ENCODE peak calls at places on chromosomes 6 and 20, in eight cellular contexts. P is WERI-Rb-1; E is CD8-positive, alpha-beta T cell; C is gastrocnemius medialis; N is cardiac muscle cell; K is HFFc6; O is adrenal gland; V is cardiac fibroblast. B is an unnamed sample.

GRCh38 chr6:136567688-136568087 is 17.5 kb upstream of the MAP7 start:
- DNase-seq in P (no peak), O (no peak), N (no peak), E (no peak), V (no peak), C (no peak), K (no peak), B (no peak)

GRCh38 chr6:166005401-166005845 is 162.2 kb downstream of the TBXT start:
- DNase-seq in P (no peak), V (peak; percentile 54), O (peak; percentile 68), C (no peak), E (no peak), N (peak; percentile 49), K (no peak), B (no peak)

GRCh38 chr6:39387785-39388184 is 65.3 kb upstream of the KCNK16 start:
- DNase-seq in C (no peak), V (no peak), N (no peak), O (no peak), P (no peak), E (no peak), K (no peak), B (no peak)

GRCh38 chr6:5095236-5095635 is 10.1 kb downstream of the PPP1R3G start:
- DNase-seq in V (peak; percentile 54), K (peak; percentile 60), C (no peak), N (no peak), P (no peak), E (no peak), O (no peak), B (no peak)

GRCh38 chr6:106163966-106164877 is 78.1 kb downstream of the PRDM1 start:
- DNase-seq in V (peak; percentile 95), C (peak; percentile 16), O (peak; percentile 16), P (no peak), E (peak; percentile 65), N (no peak), K (peak; percentile 71), B (no peak)

GRCh38 chr6:54003316-54003715 is 107.9 kb upstream of the MLIP start:
- DNase-seq in C (no peak), K (no peak), P (no peak), V (no peak), E (no peak), O (no peak), N (no peak), B (no peak)

GRCh38 chr20:19205999-19206398 is 6.4 kb upstream of the SLC24A3 start:
- DNase-seq in P (peak; percentile 60), N (peak; percentile 79), C (peak; percentile 23), V (peak; percentile 67), O (peak; percentile 78), K (peak; percentile 21), E (peak; percentile 77), B (peak; percentile 28)

GRCh38 chr6:55182016-55182650 is 7.8 kb downstream of the HCRTR2 start:
- DNase-seq in O (no peak), P (no peak), C (no peak), N (no peak), E (no peak), K (no peak), V (no peak), B (no peak)

GRCh38 chr20:10228330-10228729 is 9.7 kb downstream of the SNAP25 start:
- DNase-seq in N (no peak), C (no peak), O (no peak), K (no peak), P (no peak), E (no peak), V (no peak), B (no peak)

GRCh38 chr6:94052754-94053153 is 633.4 kb upstream of the EPHA7 start:
- DNase-seq in N (no peak), O (no peak), V (peak; percentile 39), K (no peak), C (no peak), E (no peak), P (no peak), B (no peak)
- TF ChIP-seq CTCF in N (no peak), O (no peak), V (peak; percentile 5), K (no peak), C (no peak), E (no peak), P (peak; percentile 5), B (no peak)

DNA sequence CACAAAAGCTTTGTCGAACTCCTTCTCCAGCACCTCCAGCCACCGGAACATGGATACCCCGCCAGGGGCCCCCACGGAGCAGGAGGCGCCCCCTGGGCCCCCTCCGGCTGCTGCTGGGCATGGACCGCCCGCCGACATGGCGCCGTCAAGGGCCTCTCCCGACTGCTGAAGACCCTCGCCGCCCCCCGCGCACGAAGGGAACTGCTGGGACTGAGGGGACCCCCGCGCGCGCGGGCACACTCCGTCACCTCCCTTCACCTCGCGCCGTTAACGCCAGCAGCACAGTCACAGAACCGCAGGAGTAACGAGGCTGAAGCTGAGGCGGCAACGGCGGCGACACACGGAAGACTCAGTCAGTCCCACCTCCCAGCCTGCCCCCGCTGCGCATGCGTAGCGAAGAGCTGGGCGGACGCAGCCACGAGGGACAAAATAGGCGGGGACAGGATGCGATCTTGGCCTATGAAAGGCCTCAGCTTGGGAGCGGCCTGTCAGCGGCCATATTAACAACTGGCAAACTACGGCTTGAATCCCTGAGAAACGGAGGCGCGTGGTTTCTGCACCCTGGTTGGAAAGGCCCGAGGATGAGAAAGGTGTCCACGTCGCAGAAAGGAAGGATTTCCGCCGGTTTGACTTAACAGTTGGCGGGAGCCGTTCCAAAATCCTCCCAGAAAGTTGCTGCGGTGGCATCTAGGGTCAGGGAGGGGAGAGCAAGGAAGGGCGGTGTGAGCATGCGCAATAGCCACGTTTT is at the start of gene GOPC:
- DNase-seq in E (peak; percentile 94), V (peak; percentile 99), O (peak; percentile 95), K (peak; percentile 98), C (peak; percentile 95), N (peak; percentile 97), P (peak; percentile 96), B (peak; percentile 87)
- TF ChIP-seq CTCF in E (no peak), V (no peak), O (peak; percentile 25), K (peak; percentile 64), C (peak; percentile 19), N (peak; percentile 27), P (peak; percentile 51), B (no peak)

GRCh38 chr6:10964684-10965083 is 77.8 kb downstream of the SYCP2L start:
- DNase-seq in P (no peak), N (no peak), O (no peak), K (no peak), C (no peak), E (no peak), V (no peak), B (no peak)

GRCh38 chr6:10960171-10960570 is 73.3 kb downstream of the SYCP2L start:
- DNase-seq in P (no peak), E (no peak), K (no peak), N (no peak), V (no peak), C (no peak), O (no peak), B (no peak)

GRCh38 chr6:10963113-10963512 is 76.3 kb downstream of the SYCP2L start:
- DNase-seq in E (no peak), O (no peak), P (no peak), N (no peak), K (no peak), V (no peak), C (no peak), B (no peak)

GRCh38 chr6:10961837-10962236 is 75.0 kb downstream of the SYCP2L start:
- DNase-seq in C (no peak), N (no peak), V (no peak), O (no peak), K (no peak), E (no peak), P (no peak), B (no peak)

GRCh38 chr6:10962673-10963072 is 75.8 kb downstream of the SYCP2L start:
- DNase-seq in O (no peak), K (peak; percentile 67), P (no peak), C (no peak), N (no peak), V (peak; percentile 90), E (no peak), B (no peak)
- TF ChIP-seq CTCF in O (no peak), K (no peak), P (no peak), C (no peak), N (no peak), V (no peak), E (no peak), B (no peak)

GRCh38 chr6:8739454-8739853 is 304.1 kb upstream of the SLC35B3 start:
- DNase-seq in K (no peak), N (no peak), V (no peak), P (no peak), C (no peak), O (no peak), E (no peak), B (no peak)

GRCh38 chr6:8738951-8739350 is 303.6 kb upstream of the SLC35B3 start:
- DNase-seq in V (no peak), K (no peak), O (no peak), C (no peak), N (no peak), P (no peak), E (no peak), B (no peak)

GRCh38 chr6:8743146-8743745 is 307.9 kb upstream of the SLC35B3 start:
- DNase-seq in E (no peak), N (no peak), K (no peak), P (no peak), O (no peak), V (no peak), C (no peak), B (no peak)
- TF ChIP-seq CTCF in E (no peak), N (no peak), K (no peak), P (peak; percentile 2), O (no peak), V (no peak), C (no peak), B (no peak)

GRCh38 chr6:114342826-114343781 is at the start of gene HS3ST5:
- DNase-seq in K (no peak), V (peak; percentile 7), O (peak; percentile 18), N (peak; percentile 88), C (no peak), E (no peak), P (peak; percentile 83), B (no peak)
- TF ChIP-seq CTCF in K (no peak), V (no peak), O (no peak), N (peak; percentile 12), C (no peak), E (no peak), P (peak; percentile 83), B (no peak)

GRCh38 chr6:30443657-30444450 is 45.5 kb upstream of the HLA-E start:
- DNase-seq in C (no peak), K (no peak), P (no peak), E (no peak), V (no peak), N (no peak), O (no peak), B (no peak)
- TF ChIP-seq CTCF in C (no peak), K (no peak), P (no peak), E (no peak), V (no peak), N (no peak), O (no peak), B (no peak)

B was measured in CD4-positive, alpha-beta T cell.